ENCODE peak calls at places on chromosomes 16 and 17, in nine cellular contexts. M is AG08395; S is breast epithelium; R is stimulated activated CD4-positive, alpha-beta T cell treated with anti-CD3 and anti-CD28 coated beads, Interleukin-2, amount 100 ng/mL, for 24 hours; K is putamen; U is caudate nucleus; B is iPS DF 6.9; Q is globus pallidus; L is HEK293T. E is an unnamed sample.

GRCh38 chr16:30063893-30064745 is 1.4 kb upstream of the ALDOA start:
- DNase-seq in M (no peak), S (peak), R (peak), K (peak), U (peak), B (no peak), Q (peak), L (peak), E (peak)

GRCh38 chr16:4550587-4550986 is 5.6 kb upstream of the C16orf96 start:
- DNase-seq in M (peak), S (no peak), R (no peak), K (no peak), U (no peak), B (no peak), Q (no peak), L (no peak), E (no peak)

GRCh38 chr16:21643787-21644186 is 8.6 kb downstream of the IGSF6 start:
- DNase-seq in M (no peak), S (no peak), R (no peak), K (no peak), U (no peak), B (no peak), Q (no peak), L (no peak), E (no peak)

GRCh38 chr16:86520317-86521210 is 10.2 kb downstream of the FOXF1 start:
- DNase-seq in M (no peak), S (no peak), R (no peak), K (no peak), U (no peak), B (no peak), Q (no peak), L (no peak), E (no peak)

GRCh38 chr17:8105957-8106398 is 12.3 kb downstream of the ALOXE3 start:
- DNase-seq in M (no peak), S (no peak), R (no peak), K (no peak), U (no peak), B (no peak), Q (no peak), L (no peak), E (no peak)

GRCh38 chr17:81976332-81977210 is 858 bp upstream of the ASPSCR1 start:
- DNase-seq in M (no peak), S (peak), R (peak), K (no peak), U (no peak), B (no peak), Q (no peak), L (no peak), E (peak)

GRCh38 chr16:83995756-83996155 is 27.7 kb downstream of the NECAB2 start:
- DNase-seq in M (no peak), S (no peak), R (no peak), K (peak), U (no peak), B (peak), Q (no peak), L (no peak), E (no peak)

GRCh38 chr16:89115216-89115949 is 21.7 kb downstream of the ACSF3 start:
- DNase-seq in M (no peak), S (peak), R (peak), K (peak), U (peak), B (no peak), Q (peak), L (no peak), E (peak)

GRCh38 chr17:63524051-63524450 is 893 bp downstream of the KCNH6 start:
- DNase-seq in M (no peak), S (no peak), R (no peak), K (no peak), U (no peak), B (no peak), Q (no peak), L (no peak), E (no peak)

GRCh38 chr17:12680407-12680897 is 14.8 kb downstream of the MYOCD start:
- DNase-seq in M (no peak), S (no peak), R (no peak), K (no peak), U (no peak), B (no peak), Q (no peak), L (peak), E (no peak)

GRCh38 chr17:43734376-43734775 is 24.2 kb downstream of the SOST start:
- DNase-seq in M (peak), S (no peak), R (no peak), K (no peak), U (no peak), B (no peak), Q (no peak), L (no peak), E (no peak)

GRCh38 chr16:88456356-88457292 is 3.5 kb downstream of the ZFPM1 start:
- DNase-seq in M (no peak), S (no peak), R (peak), K (no peak), U (no peak), B (no peak), Q (no peak), L (no peak), E (no peak)

E was measured in GM06990.